ENCODE peak calls at places on chromosomes 11 and 22, in ten cellular contexts. C is heart right ventricle, Q is thyroid gland, P is substantia nigra, N is suprapubic skin, A is GM23248, B is adrenal gland, O is psoas muscle, W is dorsolateral prefrontal cortex, V is lower lobe of right lung. K is an unnamed sample.

GRCh38 chr22:47965896-47966295 is 1203.4 kb downstream of the TBC1D22A start:
- DNase-seq in C (no peak), Q (no peak), P (no peak), N (no peak), A (no peak), B (no peak), O (no peak), W (no peak), V (no peak), K (no peak)

GRCh38 chr11:105611837-105612480 is 2.1 kb downstream of the GRIA4 start:
- DNase-seq in C (no peak), Q (no peak), P (no peak), N (no peak), A (no peak), B (no peak), O (no peak), W (no peak), V (no peak), K (no peak)

GRCh38 chr11:62999649-63000048 is 14.9 kb upstream of the SLC22A6 start:
- DNase-seq in C (no peak), Q (peak), P (no peak), N (no peak), A (no peak), B (no peak), O (no peak), W (no peak), V (no peak), K (no peak)

GRCh38 chr11:86442420-86442819 is 67.7 kb downstream of the CCDC81 start:
- DNase-seq in C (no peak), Q (no peak), P (no peak), N (no peak), A (peak), B (no peak), O (no peak), W (no peak), V (no peak), K (no peak)

GRCh38 chr11:94638902-94639373 is 71.8 kb downstream of the PIWIL4 start:
- DNase-seq in C (no peak), Q (no peak), P (no peak), N (no peak), A (peak), B (no peak), O (no peak), W (no peak), V (no peak), K (no peak)

GRCh38 chr22:19143967-19144400 is 467 bp downstream of the ESS2 start:
- DNase-seq in C (no peak), Q (no peak), P (no peak), N (no peak), A (peak), B (peak), O (no peak), W (no peak), V (no peak), K (no peak)

GRCh38 chr11:57324154-57324885 is 432 bp downstream of the TNKS1BP1 start:
- DNase-seq in C (peak), Q (peak), P (no peak), N (peak), A (peak), B (peak), O (peak), W (no peak), V (peak), K (no peak)

GRCh38 chr11:129985823-129986222 is 16.8 kb downstream of the PRDM10 start:
- DNase-seq in C (no peak), Q (no peak), P (no peak), N (no peak), A (no peak), B (no peak), O (no peak), W (no peak), V (no peak), K (no peak)

GRCh38 chr11:24588075-24588474 is 91.2 kb downstream of the LUZP2 start:
- DNase-seq in C (no peak), Q (no peak), P (no peak), N (no peak), A (peak), B (no peak), O (no peak), W (no peak), V (no peak), K (no peak)

GRCh38 chr11:12287009-12287373 is 90.4 kb upstream of the PARVA start:
- DNase-seq in C (no peak), Q (no peak), P (no peak), N (peak), A (peak), B (peak), O (peak), W (no peak), V (no peak), K (peak)

GRCh38 chr11:125945797-125946520 is at the start of gene VSIG10L2:
- DNase-seq in C (no peak), Q (no peak), P (no peak), N (no peak), A (no peak), B (no peak), O (no peak), W (no peak), V (no peak), K (no peak)

GRCh38 chr11:68186061-68186460 is 27.0 kb downstream of the KMT5B start:
- DNase-seq in C (no peak), Q (no peak), P (no peak), N (no peak), A (no peak), B (no peak), O (no peak), W (no peak), V (no peak), K (no peak)

GRCh38 chr11:102767800-102768199 is 12.6 kb downstream of the MMP10 start:
- DNase-seq in C (no peak), Q (no peak), P (no peak), N (no peak), A (no peak), B (no peak), O (no peak), W (no peak), V (no peak), K (no peak)

GRCh38 chr11:16193897-16194381 is 162.4 kb downstream of the SOX6 start:
- DNase-seq in C (no peak), Q (no peak), P (no peak), N (no peak), A (no peak), B (no peak), O (no peak), W (no peak), V (no peak), K (no peak)

GRCh38 chr22:43847376-43848289 is 14.7 kb downstream of the SULT4A1 start:
- DNase-seq in C (no peak), Q (no peak), P (no peak), N (peak), A (no peak), B (no peak), O (no peak), W (peak), V (no peak), K (no peak)

GRCh38 chr22:40602231-40602630 is 34.3 kb downstream of the MRTFA start:
- DNase-seq in C (no peak), Q (no peak), P (no peak), N (no peak), A (peak), B (no peak), O (no peak), W (no peak), V (no peak), K (no peak)
- H3K27ac ChIP-seq in C (no peak), Q (peak), P (no peak), N (peak), A (peak), B (peak), O (no peak), W (no peak), V (no peak), K (no peak)

DNA sequence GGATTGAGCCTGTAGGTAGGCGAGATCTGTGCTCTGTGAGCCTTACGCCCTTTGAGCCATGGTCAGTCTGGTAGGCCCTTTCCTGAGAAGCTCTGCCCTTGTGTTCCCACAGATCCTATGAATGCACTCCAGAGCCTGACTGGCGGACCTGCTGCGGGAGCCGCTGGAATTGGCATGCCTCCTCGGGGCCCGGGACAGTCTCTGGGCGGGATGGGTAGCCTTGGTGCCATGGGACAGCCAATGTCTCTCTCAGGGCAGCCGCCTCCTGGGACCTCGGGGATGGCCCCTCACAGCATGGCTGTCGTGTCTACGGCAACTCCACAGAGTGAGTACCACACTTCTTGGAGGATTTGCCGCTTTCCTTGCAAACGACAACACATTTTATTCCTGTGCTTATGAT is 47.4 kb downstream of the MED15 start:
- DNase-seq in C (no peak), Q (no peak), P (no peak), N (no peak), A (no peak), B (no peak), O (no peak), W (no peak), V (no peak), K (no peak)
- H3K27ac ChIP-seq in C (peak), Q (no peak), P (no peak), N (no peak), A (peak), B (no peak), O (peak), W (no peak), V (peak), K (peak)

GRCh38 chr11:32911413-32911812 is 18.8 kb downstream of the QSER1 start:
- DNase-seq in C (no peak), Q (no peak), P (no peak), N (no peak), A (no peak), B (no peak), O (no peak), W (no peak), V (no peak), K (no peak)

GRCh38 chr11:32916361-32916760 is 23.8 kb downstream of the QSER1 start:
- DNase-seq in C (no peak), Q (no peak), P (no peak), N (no peak), A (no peak), B (no peak), O (no peak), W (no peak), V (no peak), K (no peak)

GRCh38 chr11:32918427-32918826 is 25.8 kb downstream of the QSER1 start:
- DNase-seq in C (no peak), Q (peak), P (no peak), N (no peak), A (no peak), B (no peak), O (no peak), W (no peak), V (no peak), K (no peak)

GRCh38 chr11:32916994-32917393 is 24.4 kb downstream of the QSER1 start:
- DNase-seq in C (no peak), Q (no peak), P (no peak), N (no peak), A (no peak), B (no peak), O (no peak), W (no peak), V (no peak), K (no peak)

GRCh38 chr11:32913445-32913844 is 20.8 kb downstream of the QSER1 start:
- DNase-seq in C (no peak), Q (no peak), P (no peak), N (no peak), A (no peak), B (no peak), O (no peak), W (no peak), V (no peak), K (no peak)
- H3K27ac ChIP-seq in C (no peak), Q (no peak), P (no peak), N (no peak), A (no peak), B (no peak), O (no peak), W (no peak), V (no peak), K (no peak)

GRCh38 chr11:78259777-78260470 is 71.2 kb downstream of the USP35 start:
- DNase-seq in C (no peak), Q (no peak), P (no peak), N (no peak), A (no peak), B (no peak), O (no peak), W (no peak), V (no peak), K (no peak)

GRCh38 chr11:78257654-78258053 is 68.9 kb downstream of the USP35 start:
- DNase-seq in C (no peak), Q (no peak), P (no peak), N (no peak), A (no peak), B (no peak), O (no peak), W (no peak), V (no peak), K (no peak)

GRCh38 chr11:78254263-78254662 is 65.5 kb downstream of the USP35 start:
- DNase-seq in C (no peak), Q (no peak), P (no peak), N (no peak), A (no peak), B (no peak), O (no peak), W (no peak), V (no peak), K (no peak)

GRCh38 chr11:78255919-78256318 is 67.2 kb downstream of the USP35 start:
- DNase-seq in C (no peak), Q (no peak), P (no peak), N (no peak), A (no peak), B (no peak), O (no peak), W (no peak), V (no peak), K (no peak)

GRCh38 chr11:78256962-78257361 is 68.2 kb downstream of the USP35 start:
- DNase-seq in C (peak), Q (peak), P (no peak), N (peak), A (peak), B (peak), O (peak), W (no peak), V (peak), K (peak)
- H3K27ac ChIP-seq in C (peak), Q (peak), P (peak), N (no peak), A (peak), B (no peak), O (no peak), W (no peak), V (peak), K (peak)

DNA sequence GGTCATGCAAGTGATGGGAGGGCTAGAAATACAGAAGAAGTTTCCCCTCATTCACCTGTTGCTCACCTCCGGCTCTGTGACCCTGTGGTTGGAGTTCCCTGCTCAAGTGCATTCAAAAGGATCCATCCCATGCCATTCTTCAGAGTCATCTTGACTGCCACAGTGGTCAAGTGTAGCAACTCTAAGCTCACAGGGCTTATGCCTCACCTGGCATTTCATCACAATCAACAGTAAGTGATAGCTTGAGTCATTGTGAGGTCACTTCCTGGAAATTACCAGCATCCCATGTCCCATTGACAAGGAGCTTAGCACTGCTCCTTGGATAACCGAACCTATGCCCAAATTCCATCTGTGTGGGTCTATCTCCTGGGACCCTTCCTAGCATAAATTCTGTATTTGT is 55.6 kb downstream of the OR4C45 start:
- DNase-seq in C (no peak), Q (no peak), P (no peak), N (no peak), A (no peak), B (no peak), O (no peak), W (no peak), V (no peak), K (no peak)
- H3K27ac ChIP-seq in C (no peak), Q (no peak), P (no peak), N (no peak), A (no peak), B (no peak), O (no peak), W (no peak), V (no peak), K (no peak)

GRCh38 chr11:19848219-19848618 is 135.6 kb downstream of the NAV2 start:
- DNase-seq in C (no peak), Q (no peak), P (no peak), N (no peak), A (no peak), B (no peak), O (no peak), W (no peak), V (no peak), K (no peak)
- H3K27ac ChIP-seq in C (no peak), Q (no peak), P (no peak), N (no peak), A (no peak), B (no peak), O (no peak), W (no peak), V (no peak), K (no peak)

K was measured in ascending aorta.